ENCODE peak calls at places on chromosomes 11 and 22, in ten cellular contexts. L is HCT116, D is OCI-LY7, C is endothelial cell of umbilical vein, O is GM23248, F is GM23338, M is SK-N-SH, W is astrocyte, H is fibroblast of lung, P is H1. E is an unnamed sample.

GRCh38 chr11:12853652-12854296 is 155.3 kb upstream of the RASSF10 start:
- DNase-seq in C (no peak), D (no peak), O (no peak), P (no peak), H (no peak), M (no peak), W (no peak), F (no peak), L (no peak), E (no peak)

GRCh38 chr11:72841397-72841796 is 27.2 kb downstream of the ATG16L2 start:
- DNase-seq in M (no peak), P (no peak), O (no peak), C (no peak), F (no peak), D (no peak), H (no peak), W (no peak), L (no peak), E (no peak)

GRCh38 chr11:36186340-36186739 is 102.9 kb downstream of the COMMD9 start:
- DNase-seq in F (no peak), L (no peak), H (peak; percentile 82), W (peak; percentile 79), C (no peak), P (no peak), O (peak; percentile 20), M (no peak), D (no peak), E (no peak)

GRCh38 chr11:134945993-134946392 is 534.0 kb upstream of the B3GAT1 start:
- DNase-seq in L (no peak), P (no peak), C (no peak), O (no peak), H (no peak), M (no peak), W (no peak), F (peak; percentile 20), D (no peak), E (peak; percentile 58)

GRCh38 chr11:60504219-60504618 is 11.0 kb upstream of the MS4A13 start:
- DNase-seq in O (no peak), D (no peak), P (no peak), L (no peak), M (no peak), F (no peak), W (no peak), H (no peak), C (no peak), E (no peak)

GRCh38 chr22:22386602-22387385 is 121.7 kb downstream of the ZNF280B start:
- DNase-seq in M (no peak), C (no peak), L (no peak), H (no peak), O (no peak), D (no peak), P (no peak), W (no peak), F (no peak), E (no peak)

GRCh38 chr11:86446163-86446923 is 71.7 kb downstream of the CCDC81 start:
- DNase-seq in M (no peak), W (no peak), O (no peak), D (no peak), F (no peak), P (no peak), C (no peak), L (no peak), H (no peak), E (no peak)

GRCh38 chr11:129719037-129719436 is 96.6 kb upstream of the TMEM45B start:
- DNase-seq in F (no peak), C (no peak), D (no peak), P (no peak), O (no peak), L (no peak), W (no peak), H (no peak), M (no peak), E (no peak)

GRCh38 chr11:6321356-6321755 is 1.1 kb upstream of the CAVIN3 start:
- DNase-seq in W (no peak), O (peak; percentile 48), F (no peak), L (no peak), M (no peak), P (no peak), C (no peak), D (no peak), H (no peak), E (no peak)

GRCh38 chr11:44823920-44824704 is 97.3 kb downstream of the TSPAN18 start:
- DNase-seq in F (peak; percentile 85), P (peak; percentile 72), H (no peak), L (no peak), M (no peak), W (no peak), D (no peak), C (peak; percentile 88), O (no peak), E (peak; percentile 79)

GRCh38 chr11:117720061-117720511 is 76.9 kb downstream of the DSCAML1 start:
- DNase-seq in W (no peak), P (no peak), L (no peak), H (no peak), F (peak; percentile 69), M (no peak), C (no peak), D (no peak), O (no peak), E (peak; percentile 66)

GRCh38 chr11:117719480-117719879 is 77.5 kb downstream of the DSCAML1 start:
- DNase-seq in O (no peak), C (no peak), D (no peak), M (no peak), L (no peak), P (no peak), H (no peak), F (no peak), W (no peak), E (no peak)

GRCh38 chr11:117716652-117717440 is 80.2 kb downstream of the DSCAML1 start:
- DNase-seq in C (no peak), P (no peak), D (no peak), O (no peak), F (no peak), L (no peak), W (no peak), M (no peak), H (no peak), E (no peak)

GRCh38 chr11:117715801-117716200 is 81.2 kb downstream of the DSCAML1 start:
- DNase-seq in O (no peak), C (no peak), D (no peak), H (no peak), L (no peak), M (no peak), W (no peak), P (no peak), F (no peak), E (no peak)

GRCh38 chr11:117717485-117718314 is 79.3 kb downstream of the DSCAML1 start:
- DNase-seq in O (no peak), D (no peak), W (no peak), M (peak; percentile 75), H (no peak), P (no peak), F (peak; percentile 75), L (no peak), C (no peak), E (peak; percentile 61)
- H2AFZ ChIP-seq in O (no peak overlapping the region), D (no peak overlapping the region), W (no peak overlapping the region), M (no peak overlapping the region), H (no peak overlapping the region), P (peak overlapping the region; percentile 52), F (peak overlapping the region; percentile 35), L (no peak overlapping the region), C (no peak overlapping the region), E (no peak overlapping the region)

GRCh38 chr22:28922540-28923244 is 39.3 kb downstream of the ZNRF3 start:
- DNase-seq in D (no peak), C (no peak), F (no peak), O (no peak), W (no peak), P (no peak), M (no peak), L (no peak), H (no peak), E (no peak)
- H4K20me1 ChIP-seq in D (no peaks in the 10 kb centered on the region), C (no peaks in the 10 kb centered on the region), F (peaks cover 41% of the 10 kb centered on the region), O (no peaks in the 10 kb centered on the region), W (peaks cover 53% of the 10 kb centered on the region), P (peaks cover 14% of the 10 kb centered on the region), M (peaks cover 27% of the 10 kb centered on the region), L (peaks cover 3% of the 10 kb centered on the region), H (no peaks in the 10 kb centered on the region), E (peaks cover 6% of the 10 kb centered on the region)

GRCh38 chr11:3378426-3379423 is at the start of gene ZNF195:
- DNase-seq in W (peak; percentile 83), D (peak; percentile 99), L (peak; percentile 97), P (peak; percentile 96), M (peak; percentile 98), H (peak; percentile 92), C (peak; percentile 96), O (peak; percentile 97), F (peak; percentile 100), E (peak; percentile 99)
- H2AFZ ChIP-seq in W (peak within 1 kb of the TSS; percentile 92), D (peak within 1 kb of the TSS; percentile 85), L (peak within 1 kb of the TSS; percentile 56), P (peak within 1 kb of the TSS; percentile 8), M (peak within 1 kb of the TSS; percentile 82), H (peak within 1 kb of the TSS; percentile 61), C (peak within 1 kb of the TSS; percentile 71), O (peak within 1 kb of the TSS; percentile 94), F (peak within 1 kb of the TSS; percentile 73), E (no peak within 1 kb of the TSS)

GRCh38 chr22:36350751-36351594 is 36.8 kb downstream of the MYH9 start:
- DNase-seq in M (no peak), H (peak; percentile 86), O (peak; percentile 63), D (no peak), P (no peak), L (no peak), F (no peak), C (peak; percentile 56), W (peak; percentile 80), E (no peak)
- H4K20me1 ChIP-seq in M (peaks cover 94% of the 10 kb centered on the region), H (peaks cover 5% of the 10 kb centered on the region), O (peaks cover 26% of the 10 kb centered on the region), D (peaks cover 7% of the 10 kb centered on the region), P (peaks cover 31% of the 10 kb centered on the region), L (peaks cover 7% of the 10 kb centered on the region), F (peaks cover 38% of the 10 kb centered on the region), C (no peaks in the 10 kb centered on the region), W (peaks cover 94% of the 10 kb centered on the region), E (no peaks in the 10 kb centered on the region)

GRCh38 chr22:20036119-20036518 is 15.2 kb downstream of the TANGO2 start:
- DNase-seq in P (no peak), H (no peak), M (no peak), C (no peak), F (no peak), O (no peak), D (no peak), L (no peak), W (no peak), E (no peak)

GRCh38 chr22:20036535-20037392 is 15.9 kb downstream of the TANGO2 start:
- DNase-seq in L (no peak), P (no peak), W (no peak), D (no peak), H (no peak), C (no peak), F (no peak), M (no peak), O (no peak), E (no peak)

GRCh38 chr22:20037419-20037818 is 16.5 kb downstream of the TANGO2 start:
- DNase-seq in L (no peak), C (no peak), W (no peak), O (no peak), F (no peak), H (no peak), M (no peak), D (no peak), P (no peak), E (no peak)

GRCh38 chr22:20034143-20034542 is 13.2 kb downstream of the TANGO2 start:
- DNase-seq in O (peak; percentile 9), D (peak; percentile 77), M (no peak), P (no peak), H (no peak), F (no peak), W (no peak), C (no peak), L (no peak), E (no peak)

GRCh38 chr22:20035375-20036084 is 14.6 kb downstream of the TANGO2 start:
- DNase-seq in D (no peak), F (no peak), H (no peak), P (no peak), W (no peak), L (no peak), M (no peak), C (no peak), O (no peak), E (no peak)
- H2AFZ ChIP-seq in D (no peak overlapping the region), F (no peak overlapping the region), H (no peak overlapping the region), P (no peak overlapping the region), W (no peak overlapping the region), L (no peak overlapping the region), M (no peak overlapping the region), C (no peak overlapping the region), O (no peak overlapping the region), E (no peak overlapping the region)

E was measured in H9.